ENCODE peak calls at places on chromosomes 6 and 20, in nine cellular contexts. W is uterus, C is adrenal gland, A is A549, G is transverse colon, L is HCT116, Y is K562, O is heart left ventricle, X is NB4. K is an unnamed sample.

GRCh38 chr20:51221791-51222408 is 199.0 kb upstream of the KCNG1 start:
- DNase-seq in G (peak), X (peak), C (no peak), O (no peak), L (peak), Y (no peak), A (no peak), W (no peak), K (peak)

GRCh38 chr20:51497542-51498467 is 44.7 kb downstream of the NFATC2 start:
- DNase-seq in C (peak), X (peak), G (no peak), L (no peak), O (peak), W (no peak), A (no peak), Y (no peak), K (no peak)

GRCh38 chr20:50916257-50916656 is 15.0 kb downstream of the ADNP start:
- DNase-seq in A (peak), X (no peak), C (no peak), G (no peak), W (no peak), L (no peak), O (no peak), Y (peak), K (no peak)

GRCh38 chr20:10696650-10697049 is 22.9 kb upstream of the JAG1 start:
- DNase-seq in C (peak), Y (peak), L (no peak), W (no peak), X (peak), G (no peak), A (no peak), O (no peak), K (no peak)

GRCh38 chr20:62985089-62985778 is 21.5 kb downstream of the BHLHE23 start:
- DNase-seq in X (no peak), A (no peak), Y (no peak), C (no peak), G (no peak), W (no peak), O (peak), L (no peak), K (no peak)

GRCh38 chr6:169520104-169520503 is 181.7 kb downstream of the WDR27 start:
- DNase-seq in X (no peak), A (no peak), Y (no peak), W (no peak), C (no peak), O (no peak), L (no peak), G (no peak), K (no peak)

GRCh38 chr20:23225407-23226060 is 125.1 kb upstream of the NXT1 start:
- DNase-seq in A (peak), W (no peak), O (peak), X (peak), Y (no peak), L (no peak), C (peak), G (peak), K (no peak)

GRCh38 chr6:61586934-61587537 is 699.0 kb downstream of the KHDRBS2 start:
- DNase-seq in X (no peak), W (no peak), G (no peak), Y (no peak), A (no peak), L (no peak), C (no peak), O (peak), K (no peak)

DNA sequence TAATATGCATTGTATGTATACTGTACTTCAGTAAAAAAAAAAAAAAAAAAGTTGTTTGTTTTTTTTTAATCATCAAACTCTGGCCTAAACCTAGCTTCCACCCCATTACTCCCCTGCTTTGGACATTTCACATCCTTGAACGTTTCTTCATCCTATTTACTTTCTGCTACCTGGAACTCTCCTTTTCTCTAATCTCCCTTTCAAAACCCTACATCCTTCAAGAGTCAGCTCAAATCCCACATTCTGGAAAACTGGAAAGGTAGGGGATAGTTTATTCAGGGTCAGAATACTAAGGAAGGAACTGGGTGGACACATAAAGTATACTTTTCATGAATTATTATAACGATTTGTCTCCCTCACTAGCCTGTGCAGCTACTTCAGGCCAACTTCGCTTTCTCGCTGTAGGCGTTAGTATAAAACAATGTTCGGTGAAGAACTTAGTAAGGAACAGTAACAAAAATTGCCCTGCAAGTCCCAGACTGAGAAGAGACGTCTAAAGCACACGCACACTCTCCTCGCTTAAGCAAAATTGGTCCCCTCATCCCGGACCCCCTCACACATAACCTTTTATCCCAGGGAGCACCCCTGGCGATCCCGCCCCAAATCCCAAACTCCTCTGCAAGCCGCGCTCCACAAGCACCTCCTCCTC is 775 bp downstream of the PIGU start:
- DNase-seq in W (no peak), A (no peak), G (no peak), Y (no peak), O (no peak), L (no peak), C (no peak), X (no peak), K (no peak)
- TF ChIP-seq POLR2A in W (no peak), A (no peak), G (no peak), Y (no peak), O (no peak), L (no peak), C (no peak), X (no peak), K (no peak)

DNA sequence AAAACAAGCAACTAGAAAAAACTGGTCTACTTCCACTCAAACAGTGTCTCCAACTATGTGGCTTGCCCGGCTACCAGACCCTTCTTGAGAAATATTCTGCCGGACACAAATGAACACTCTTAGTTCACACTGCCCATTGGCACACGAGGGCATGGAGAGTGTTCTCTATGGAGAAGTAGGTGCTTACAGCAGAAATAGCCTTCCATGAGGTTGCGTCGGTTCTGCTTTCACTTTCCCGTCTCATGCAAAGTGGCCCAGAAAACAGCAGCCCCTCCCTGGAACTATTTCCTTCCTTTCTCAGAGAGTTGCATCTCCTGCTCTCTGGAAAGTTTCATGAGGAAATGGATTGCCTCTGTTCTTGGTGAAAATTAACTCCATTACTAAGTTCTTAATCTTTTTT is 9.5 kb upstream of the HLA-DOA start:
- DNase-seq in O (peak), G (peak), L (no peak), X (peak), C (peak), Y (no peak), A (no peak), W (no peak), K (no peak)
- TF ChIP-seq POLR2A in O (no peak), G (no peak), L (no peak), X (no peak), C (no peak), Y (no peak), A (no peak), W (peak), K (no peak)

GRCh38 chr6:63464060-63464459 is 108.2 kb upstream of the LOC128125822 start:
- DNase-seq in Y (no peak), W (no peak), L (no peak), X (no peak), O (no peak), G (no peak), C (no peak), A (no peak), K (no peak)

GRCh38 chr6:63456734-63457133 is 115.5 kb upstream of the LOC128125822 start:
- DNase-seq in O (no peak), C (no peak), A (no peak), X (no peak), W (no peak), L (no peak), Y (no peak), G (no peak), K (no peak)

GRCh38 chr6:63460971-63461370 is 111.3 kb upstream of the LOC128125822 start:
- DNase-seq in O (no peak), C (no peak), G (no peak), W (no peak), A (no peak), L (no peak), Y (no peak), X (no peak), K (no peak)

GRCh38 chr6:63458480-63459115 is 113.7 kb upstream of the LOC128125822 start:
- DNase-seq in W (no peak), Y (no peak), G (no peak), O (no peak), A (peak), C (no peak), L (no peak), X (no peak), K (no peak)
- TF ChIP-seq POLR2A in W (no peak), Y (no peak), G (no peak), O (no peak), A (no peak), C (no peak), L (no peak), X (no peak), K (no peak)

GRCh38 chr6:46029602-46030001 is 13.9 kb upstream of the CLIC5 start:
- DNase-seq in W (no peak), C (no peak), G (no peak), X (no peak), O (no peak), L (no peak), A (no peak), Y (no peak), K (no peak)
- TF ChIP-seq POLR2A in W (no peak), C (no peak), G (no peak), X (no peak), O (no peak), L (no peak), A (no peak), Y (no peak), K (no peak)

GRCh38 chr6:141445928-141446628 is 686.6 kb upstream of the GJE1 start:
- DNase-seq in Y (no peak), X (no peak), G (no peak), L (no peak), W (no peak), C (no peak), A (no peak), O (no peak), K (no peak)

GRCh38 chr6:141437685-141438084 is 695.0 kb upstream of the GJE1 start:
- DNase-seq in A (no peak), L (no peak), C (no peak), Y (no peak), X (no peak), W (no peak), G (no peak), O (no peak), K (no peak)

GRCh38 chr6:141443668-141444067 is 689.1 kb upstream of the GJE1 start:
- DNase-seq in Y (no peak), L (no peak), X (no peak), O (no peak), A (no peak), G (no peak), C (no peak), W (no peak), K (no peak)

GRCh38 chr6:141443032-141443431 is 689.7 kb upstream of the GJE1 start:
- DNase-seq in W (no peak), X (no peak), Y (no peak), C (no peak), A (no peak), L (no peak), G (no peak), O (no peak), K (no peak)
- TF ChIP-seq POLR2A in W (no peak), X (no peak), Y (no peak), C (no peak), A (no peak), L (no peak), G (no peak), O (no peak), K (no peak)

DNA sequence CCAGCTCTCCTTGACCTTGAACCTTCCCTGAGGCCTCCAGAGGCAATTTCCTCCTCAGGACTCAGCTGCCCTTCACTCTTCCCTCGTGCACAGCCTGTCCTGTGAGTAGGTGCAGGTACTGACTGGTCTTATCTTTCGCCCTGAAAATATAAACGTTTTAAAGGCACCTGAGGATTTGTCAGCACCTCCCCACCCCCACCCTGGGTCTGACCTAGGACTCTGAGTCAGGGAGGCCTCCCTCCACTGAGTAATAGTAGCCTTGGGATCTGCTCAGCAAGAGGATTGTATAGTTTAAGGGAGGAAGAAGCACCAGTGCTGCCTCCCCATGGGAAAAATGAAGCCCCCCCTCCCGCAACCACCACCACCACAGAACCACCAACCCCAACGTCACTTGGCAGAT is 54.6 kb downstream of the PPARD start:
- DNase-seq in Y (no peak), G (peak), O (no peak), C (peak), L (no peak), X (peak), A (no peak), W (no peak), K (no peak)
- TF ChIP-seq POLR2A in Y (no peak), G (peak), O (no peak), C (no peak), L (no peak), X (no peak), A (no peak), W (no peak), K (no peak)

GRCh38 chr20:17568045-17568788 is 1.7 kb upstream of the DSTN start:
- DNase-seq in L (no peak), G (no peak), Y (no peak), W (no peak), O (no peak), X (no peak), A (no peak), C (no peak), K (no peak)

GRCh38 chr20:17571153-17571527 is 1.3 kb downstream of the DSTN start:
- DNase-seq in L (no peak), G (no peak), Y (no peak), O (no peak), X (no peak), C (no peak), W (no peak), A (no peak), K (no peak)

GRCh38 chr20:17569616-17570346 is at the start of gene DSTN:
- DNase-seq in A (peak), L (peak), W (peak), Y (peak), G (peak), C (peak), X (peak), O (peak), K (peak)

GRCh38 chr20:17570347-17571152 is 675 bp downstream of the DSTN start:
- DNase-seq in A (peak), C (peak), G (peak), Y (peak), L (peak), X (peak), W (peak), O (peak), K (no peak)

GRCh38 chr20:17568972-17569471 is 853 bp upstream of the DSTN start:
- DNase-seq in G (peak), O (peak), Y (peak), C (peak), A (peak), X (no peak), W (peak), L (peak), K (peak)
- TF ChIP-seq POLR2A in G (peak), O (peak), Y (no peak), C (no peak), A (peak), X (no peak), W (peak), L (peak), K (peak)

GRCh38 chr6:89736887-89737286 is 82.7 kb downstream of the MDN1 start:
- DNase-seq in W (no peak), L (no peak), C (no peak), X (no peak), G (no peak), A (no peak), O (no peak), Y (no peak), K (no peak)
- TF ChIP-seq POLR2A in W (no peak), L (no peak), C (no peak), X (no peak), G (no peak), A (no peak), O (no peak), Y (no peak), K (no peak)